ENCODE peak calls at places on chromosomes 7 and 10, in nine cellular contexts. U is GM23248; A is ovary; F is Panc1; O is activated gamma-delta T cell treated with Interleukin-2 at 50 U/mL for 16 hours; K is NCI-H82; R is coronary artery; W is naive thymus-derived CD4-positive, alpha-beta T cell; P is epithelial cell of prostate. Y is an unnamed sample.

GRCh38 chr10:131092876-131093275 is 218.6 kb downstream of the TCERG1L start:
- DNase-seq in U (no peak), A (no peak), F (no peak), O (no peak), K (no peak), R (no peak), W (no peak), P (no peak), Y (no peak)

GRCh38 chr10:78524342-78524741 is 490.7 kb downstream of the RPS24 start:
- DNase-seq in U (no peak), A (no peak), F (no peak), O (no peak), K (peak), R (peak), W (no peak), P (no peak), Y (no peak)

GRCh38 chr7:82235710-82236109 is 207.9 kb downstream of the CACNA2D1 start:
- DNase-seq in U (peak), A (no peak), F (no peak), O (no peak), K (peak), R (no peak), W (no peak), P (no peak), Y (no peak)

GRCh38 chr7:4204530-4205165 is 477.4 kb upstream of the FOXK1 start:
- DNase-seq in U (no peak), A (no peak), F (no peak), O (no peak), K (peak), R (no peak), W (no peak), P (no peak), Y (no peak)

GRCh38 chr10:28480566-28480965 is 52.4 kb upstream of the WAC start:
- DNase-seq in U (no peak), A (no peak), F (no peak), O (no peak), K (peak), R (no peak), W (no peak), P (no peak), Y (no peak)

GRCh38 chr10:124053971-124054370 is 39.4 kb downstream of the CHST15 start:
- DNase-seq in U (no peak), A (no peak), F (no peak), O (no peak), K (no peak), R (no peak), W (no peak), P (peak), Y (no peak)

GRCh38 chr10:132804785-132805426 is 19.0 kb upstream of the NKX6-2 start:
- DNase-seq in U (no peak), A (no peak), F (no peak), O (no peak), K (no peak), R (no peak), W (no peak), P (no peak), Y (no peak)

GRCh38 chr10:8069108-8069507 is 14.6 kb downstream of the GATA3 start:
- DNase-seq in U (no peak), A (no peak), F (no peak), O (no peak), K (no peak), R (no peak), W (no peak), P (no peak), Y (no peak)

GRCh38 chr7:131544449-131545425 is 11.7 kb downstream of the PODXL start:
- DNase-seq in U (peak), A (no peak), F (no peak), O (no peak), K (peak), R (no peak), W (no peak), P (no peak), Y (no peak)

GRCh38 chr10:115171392-115171960 is 78.3 kb downstream of the ATRNL1 start:
- DNase-seq in U (peak), A (no peak), F (no peak), O (no peak), K (peak), R (no peak), W (no peak), P (no peak), Y (no peak)

GRCh38 chr7:33650828-33651227 is 254.5 kb upstream of the BMPER start:
- DNase-seq in U (peak), A (no peak), F (no peak), O (no peak), K (no peak), R (no peak), W (no peak), P (no peak), Y (no peak)

GRCh38 chr7:157513682-157514081 is 176.9 kb downstream of the DNAJB6 start:
- DNase-seq in U (no peak), A (no peak), F (no peak), O (no peak), K (no peak), R (no peak), W (no peak), P (no peak), Y (no peak)

GRCh38 chr7:149873968-149874643 is at the start of gene ATP6V0E2:
- DNase-seq in U (no peak), A (no peak), F (no peak), O (no peak), K (no peak), R (no peak), W (no peak), P (no peak), Y (no peak)

GRCh38 chr7:105249216-105249615 is 139.5 kb downstream of the SRPK2 start:
- DNase-seq in U (no peak), A (no peak), F (no peak), O (no peak), K (no peak), R (no peak), W (no peak), P (no peak), Y (no peak)

GRCh38 chr7:104327963-104328307 is 468 bp upstream of the LHFPL3 start:
- DNase-seq in U (peak), A (no peak), F (no peak), O (no peak), K (peak), R (no peak), W (no peak), P (no peak), Y (no peak)

GRCh38 chr10:35413985-35414861 is 77.9 kb downstream of the CCNY start:
- DNase-seq in U (peak), A (no peak), F (no peak), O (peak), K (peak), R (no peak), W (no peak), P (no peak), Y (no peak)

GRCh38 chr10:111354859-111355258 is 278.0 kb downstream of the ADRA2A start:
- DNase-seq in U (no peak), A (no peak), F (no peak), O (no peak), K (no peak), R (no peak), W (no peak), P (no peak), Y (no peak)

GRCh38 chr7:101598981-101599681 is 30.0 kb downstream of the MYL10 start:
- DNase-seq in U (no peak), A (no peak), F (no peak), O (no peak), K (no peak), R (peak), W (no peak), P (no peak), Y (no peak)

GRCh38 chr10:71068811-71069411 is 143.5 kb upstream of the UNC5B start:
- DNase-seq in U (peak), A (no peak), F (no peak), O (no peak), K (peak), R (peak), W (no peak), P (no peak), Y (no peak)

GRCh38 chr10:35025916-35026315 is 64.2 kb downstream of the CUL2 start:
- DNase-seq in U (peak), A (no peak), F (no peak), O (no peak), K (no peak), R (no peak), W (no peak), P (no peak), Y (no peak)

GRCh38 chr10:44051584-44052385 is 333.1 kb downstream of the CXCL12 start:
- DNase-seq in U (peak), A (peak), F (no peak), O (no peak), K (no peak), R (no peak), W (no peak), P (no peak), Y (no peak)

GRCh38 chr7:127629268-127629854 is 11.4 kb upstream of the PAX4 start:
- DNase-seq in U (no peak), A (no peak), F (no peak), O (peak), K (peak), R (no peak), W (peak), P (no peak), Y (peak)

GRCh38 chr10:112914288-112914952 is 35.6 kb upstream of the TCF7L2 start:
- DNase-seq in U (peak), A (no peak), F (no peak), O (no peak), K (no peak), R (no peak), W (no peak), P (no peak), Y (no peak)

GRCh38 chr7:18445483-18445882 is 50.1 kb upstream of the HDAC9 start:
- DNase-seq in U (no peak), A (no peak), F (no peak), O (no peak), K (no peak), R (no peak), W (no peak), P (no peak), Y (no peak)

GRCh38 chr10:4775808-4776207 is 50.2 kb upstream of the AKR1E2 start:
- DNase-seq in U (peak), A (no peak), F (no peak), O (no peak), K (no peak), R (no peak), W (no peak), P (peak), Y (no peak)

GRCh38 chr7:12643001-12643400 is 44.4 kb upstream of the ARL4A start:
- DNase-seq in U (peak), A (no peak), F (no peak), O (no peak), K (no peak), R (no peak), W (no peak), P (no peak), Y (no peak)

GRCh38 chr10:69902835-69903535 is 101.3 kb downstream of the COL13A1 start:
- DNase-seq in U (no peak), A (no peak), F (no peak), O (no peak), K (no peak), R (no peak), W (no peak), P (no peak), Y (no peak)

GRCh38 chr10:92181575-92181974 is 109.3 kb downstream of the CPEB3 start:
- DNase-seq in U (peak), A (no peak), F (no peak), O (no peak), K (peak), R (no peak), W (no peak), P (no peak), Y (no peak)

GRCh38 chr7:143375298-143376034 is 5.7 kb upstream of the ZYX start:
- DNase-seq in U (peak), A (no peak), F (no peak), O (peak), K (no peak), R (no peak), W (peak), P (no peak), Y (peak)

GRCh38 chr10:123538401-123539320 is 127.5 kb upstream of the GPR26 start:
- DNase-seq in U (no peak), A (no peak), F (no peak), O (no peak), K (no peak), R (peak), W (no peak), P (no peak), Y (no peak)

GRCh38 chr10:26556756-26557640 is 118.9 kb downstream of the APBB1IP start:
- DNase-seq in U (peak), A (no peak), F (peak), O (peak), K (peak), R (no peak), W (peak), P (no peak), Y (peak)

GRCh38 chr10:103835121-103836045 is 20.0 kb downstream of the SH3PXD2A start:
- DNase-seq in U (peak), A (peak), F (no peak), O (no peak), K (no peak), R (peak), W (no peak), P (no peak), Y (no peak)